ENCODE peak calls at places on chromosomes 4 and X, in six cellular contexts. One of them, this sample, is unnamed.

GRCh38 chr4:155759372-155760252 is 791 bp downstream of the GUCY1B1 start:
- DNase-seq in T-helper 17 cell: no peak
- DNase-seq in NCI-H1436: no peak
- DNase-seq in aorta: peak; percentile 92
- DNase-seq in activated CD8-positive, alpha-beta memory T cell treated with anti-CD3 and anti-CD28 coated beads for 48 hours: no peak
- DNase-seq in stimulated activated CD4-positive, alpha-beta T cell treated with anti-CD3 and anti-CD28 coated beads, TNF-alpha, amount 100 ng/mL, for 48 hours: no peak
- DNase-seq in this sample: no peak

GRCh38 chr4:7193040-7193958 is 961 bp downstream of the SORCS2 start:
- DNase-seq in T-helper 17 cell: no peak
- DNase-seq in NCI-H1436: no peak
- DNase-seq in aorta: peak; percentile 78
- DNase-seq in activated CD8-positive, alpha-beta memory T cell treated with anti-CD3 and anti-CD28 coated beads for 48 hours: no peak
- DNase-seq in stimulated activated CD4-positive, alpha-beta T cell treated with anti-CD3 and anti-CD28 coated beads, TNF-alpha, amount 100 ng/mL, for 48 hours: no peak
- DNase-seq in this sample: no peak

GRCh38 chr4:124970011-124970410 is 257.5 kb upstream of the ANKRD50 start:
- DNase-seq in T-helper 17 cell: no peak
- DNase-seq in NCI-H1436: no peak
- DNase-seq in aorta: no peak
- DNase-seq in activated CD8-positive, alpha-beta memory T cell treated with anti-CD3 and anti-CD28 coated beads for 48 hours: no peak
- DNase-seq in stimulated activated CD4-positive, alpha-beta T cell treated with anti-CD3 and anti-CD28 coated beads, TNF-alpha, amount 100 ng/mL, for 48 hours: no peak
- DNase-seq in this sample: no peak

GRCh38 chr4:39713691-39714090 is 15.8 kb downstream of the UBE2K start:
- DNase-seq in T-helper 17 cell: no peak
- DNase-seq in NCI-H1436: no peak
- DNase-seq in aorta: peak; percentile 33
- DNase-seq in activated CD8-positive, alpha-beta memory T cell treated with anti-CD3 and anti-CD28 coated beads for 48 hours: no peak
- DNase-seq in stimulated activated CD4-positive, alpha-beta T cell treated with anti-CD3 and anti-CD28 coated beads, TNF-alpha, amount 100 ng/mL, for 48 hours: no peak
- DNase-seq in this sample: peak; percentile 30

GRCh38 chr4:179625391-179625790 is 2183.2 kb upstream of the AGA start:
- DNase-seq in T-helper 17 cell: no peak
- DNase-seq in NCI-H1436: no peak
- DNase-seq in aorta: no peak
- DNase-seq in activated CD8-positive, alpha-beta memory T cell treated with anti-CD3 and anti-CD28 coated beads for 48 hours: no peak
- DNase-seq in stimulated activated CD4-positive, alpha-beta T cell treated with anti-CD3 and anti-CD28 coated beads, TNF-alpha, amount 100 ng/mL, for 48 hours: no peak
- DNase-seq in this sample: no peak

GRCh38 chr4:2135083-2135482 is 76.0 kb downstream of the NAT8L start:
- DNase-seq in T-helper 17 cell: no peak
- DNase-seq in NCI-H1436: no peak
- DNase-seq in aorta: no peak
- DNase-seq in activated CD8-positive, alpha-beta memory T cell treated with anti-CD3 and anti-CD28 coated beads for 48 hours: no peak
- DNase-seq in stimulated activated CD4-positive, alpha-beta T cell treated with anti-CD3 and anti-CD28 coated beads, TNF-alpha, amount 100 ng/mL, for 48 hours: no peak
- DNase-seq in this sample: no peak

GRCh38 chr4:165606465-165607205 is 227.8 kb downstream of the CPE start:
- DNase-seq in T-helper 17 cell: no peak
- DNase-seq in NCI-H1436: no peak
- DNase-seq in aorta: no peak
- DNase-seq in activated CD8-positive, alpha-beta memory T cell treated with anti-CD3 and anti-CD28 coated beads for 48 hours: no peak
- DNase-seq in stimulated activated CD4-positive, alpha-beta T cell treated with anti-CD3 and anti-CD28 coated beads, TNF-alpha, amount 100 ng/mL, for 48 hours: no peak
- DNase-seq in this sample: no peak

GRCh38 chrX:15854080-15854655 is 445 bp downstream of the AP1S2 start:
- DNase-seq in T-helper 17 cell: peak; percentile 31
- DNase-seq in NCI-H1436: no peak
- DNase-seq in aorta: peak; percentile 86
- DNase-seq in activated CD8-positive, alpha-beta memory T cell treated with anti-CD3 and anti-CD28 coated beads for 48 hours: no peak
- DNase-seq in stimulated activated CD4-positive, alpha-beta T cell treated with anti-CD3 and anti-CD28 coated beads, TNF-alpha, amount 100 ng/mL, for 48 hours: no peak
- DNase-seq in this sample: peak; percentile 14

GRCh38 chr4:2048831-2049230 is 10.3 kb upstream of the NAT8L start:
- DNase-seq in T-helper 17 cell: no peak
- DNase-seq in NCI-H1436: no peak
- DNase-seq in aorta: peak; percentile 50
- DNase-seq in activated CD8-positive, alpha-beta memory T cell treated with anti-CD3 and anti-CD28 coated beads for 48 hours: no peak
- DNase-seq in stimulated activated CD4-positive, alpha-beta T cell treated with anti-CD3 and anti-CD28 coated beads, TNF-alpha, amount 100 ng/mL, for 48 hours: no peak
- DNase-seq in this sample: no peak

GRCh38 chrX:36087366-36087765 is 167.8 kb downstream of the CFAP47 start:
- DNase-seq in T-helper 17 cell: no peak
- DNase-seq in NCI-H1436: no peak
- DNase-seq in aorta: no peak
- DNase-seq in activated CD8-positive, alpha-beta memory T cell treated with anti-CD3 and anti-CD28 coated beads for 48 hours: no peak
- DNase-seq in stimulated activated CD4-positive, alpha-beta T cell treated with anti-CD3 and anti-CD28 coated beads, TNF-alpha, amount 100 ng/mL, for 48 hours: no peak
- DNase-seq in this sample: no peak

GRCh38 chrX:49165901-49166881 is 3.6 kb downstream of the MAGIX start:
- DNase-seq in T-helper 17 cell: peak; percentile 44
- DNase-seq in NCI-H1436: peak; percentile 88
- DNase-seq in aorta: peak; percentile 92
- DNase-seq in activated CD8-positive, alpha-beta memory T cell treated with anti-CD3 and anti-CD28 coated beads for 48 hours: peak; percentile 32
- DNase-seq in stimulated activated CD4-positive, alpha-beta T cell treated with anti-CD3 and anti-CD28 coated beads, TNF-alpha, amount 100 ng/mL, for 48 hours: no peak
- DNase-seq in this sample: peak; percentile 45

GRCh38 chr4:168509786-168510185 is 12.9 kb downstream of the PALLD start:
- DNase-seq in T-helper 17 cell: no peak
- DNase-seq in NCI-H1436: no peak
- DNase-seq in aorta: no peak
- DNase-seq in activated CD8-positive, alpha-beta memory T cell treated with anti-CD3 and anti-CD28 coated beads for 48 hours: no peak
- DNase-seq in stimulated activated CD4-positive, alpha-beta T cell treated with anti-CD3 and anti-CD28 coated beads, TNF-alpha, amount 100 ng/mL, for 48 hours: peak; percentile 12
- DNase-seq in this sample: no peak

GRCh38 chrX:49250578-49250977 is 13.9 kb downstream of the FOXP3 start:
- DNase-seq in T-helper 17 cell: no peak
- DNase-seq in NCI-H1436: no peak
- DNase-seq in aorta: no peak
- DNase-seq in activated CD8-positive, alpha-beta memory T cell treated with anti-CD3 and anti-CD28 coated beads for 48 hours: no peak
- DNase-seq in stimulated activated CD4-positive, alpha-beta T cell treated with anti-CD3 and anti-CD28 coated beads, TNF-alpha, amount 100 ng/mL, for 48 hours: no peak
- DNase-seq in this sample: no peak

GRCh38 chr4:37568494-37568893 is 117.7 kb downstream of the RELL1 start:
- DNase-seq in T-helper 17 cell: no peak
- DNase-seq in NCI-H1436: no peak
- DNase-seq in aorta: no peak
- DNase-seq in activated CD8-positive, alpha-beta memory T cell treated with anti-CD3 and anti-CD28 coated beads for 48 hours: no peak
- DNase-seq in stimulated activated CD4-positive, alpha-beta T cell treated with anti-CD3 and anti-CD28 coated beads, TNF-alpha, amount 100 ng/mL, for 48 hours: no peak
- DNase-seq in this sample: no peak

GRCh38 chr4:186814535-186814934 is 90.9 kb upstream of the FAT1 start:
- DNase-seq in T-helper 17 cell: no peak
- DNase-seq in NCI-H1436: no peak
- DNase-seq in aorta: no peak
- DNase-seq in activated CD8-positive, alpha-beta memory T cell treated with anti-CD3 and anti-CD28 coated beads for 48 hours: no peak
- DNase-seq in stimulated activated CD4-positive, alpha-beta T cell treated with anti-CD3 and anti-CD28 coated beads, TNF-alpha, amount 100 ng/mL, for 48 hours: no peak
- DNase-seq in this sample: no peak

GRCh38 chr4:116027311-116027710 is 913.9 kb upstream of the NDST4 start:
- DNase-seq in T-helper 17 cell: no peak
- DNase-seq in NCI-H1436: no peak
- DNase-seq in aorta: no peak
- DNase-seq in activated CD8-positive, alpha-beta memory T cell treated with anti-CD3 and anti-CD28 coated beads for 48 hours: no peak
- DNase-seq in stimulated activated CD4-positive, alpha-beta T cell treated with anti-CD3 and anti-CD28 coated beads, TNF-alpha, amount 100 ng/mL, for 48 hours: no peak
- DNase-seq in this sample: no peak

GRCh38 chrX:38275615-38276014 is 51.7 kb downstream of the RPGR start:
- DNase-seq in T-helper 17 cell: no peak
- DNase-seq in NCI-H1436: no peak
- DNase-seq in aorta: no peak
- DNase-seq in activated CD8-positive, alpha-beta memory T cell treated with anti-CD3 and anti-CD28 coated beads for 48 hours: no peak
- DNase-seq in stimulated activated CD4-positive, alpha-beta T cell treated with anti-CD3 and anti-CD28 coated beads, TNF-alpha, amount 100 ng/mL, for 48 hours: no peak
- DNase-seq in this sample: no peak

GRCh38 chr4:3660086-3660927 is 105.9 kb upstream of the ADRA2C start:
- DNase-seq in T-helper 17 cell: no peak
- DNase-seq in NCI-H1436: no peak
- DNase-seq in aorta: no peak
- DNase-seq in activated CD8-positive, alpha-beta memory T cell treated with anti-CD3 and anti-CD28 coated beads for 48 hours: no peak
- DNase-seq in stimulated activated CD4-positive, alpha-beta T cell treated with anti-CD3 and anti-CD28 coated beads, TNF-alpha, amount 100 ng/mL, for 48 hours: no peak
- DNase-seq in this sample: peak; percentile 17

GRCh38 chrX:48958635-48959094 is 1.3 kb upstream of the OTUD5 start:
- DNase-seq in T-helper 17 cell: no peak
- DNase-seq in NCI-H1436: no peak
- DNase-seq in aorta: peak; percentile 85
- DNase-seq in activated CD8-positive, alpha-beta memory T cell treated with anti-CD3 and anti-CD28 coated beads for 48 hours: no peak
- DNase-seq in stimulated activated CD4-positive, alpha-beta T cell treated with anti-CD3 and anti-CD28 coated beads, TNF-alpha, amount 100 ng/mL, for 48 hours: no peak
- DNase-seq in this sample: peak; percentile 50

GRCh38 chr4:145480257-145480656 is 1.4 kb upstream of the SMAD1 start:
- DNase-seq in T-helper 17 cell: no peak
- DNase-seq in NCI-H1436: no peak
- DNase-seq in aorta: no peak
- DNase-seq in activated CD8-positive, alpha-beta memory T cell treated with anti-CD3 and anti-CD28 coated beads for 48 hours: no peak
- DNase-seq in stimulated activated CD4-positive, alpha-beta T cell treated with anti-CD3 and anti-CD28 coated beads, TNF-alpha, amount 100 ng/mL, for 48 hours: no peak
- DNase-seq in this sample: no peak

This sample was measured in gastrocnemius medialis.